ENCODE peak calls at places on chromosome 11, in seven cellular contexts. B is brain microvascular endothelial cell, W is AG04449, Z is stomach, V is BE2C, J is transverse colon, M is epithelial cell of esophagus. K is an unnamed sample.

GRCh38 chr11:26953770-26954392 is 40.0 kb upstream of the FIBIN start:
- DNase-seq in B (peak), W (no peak), Z (no peak), V (peak), J (no peak), M (peak), K (peak)

GRCh38 chr11:104630352-104630751 is 267.9 kb downstream of the CASP12 start:
- DNase-seq in B (no peak), W (no peak), Z (no peak), V (no peak), J (no peak), M (no peak), K (no peak)

GRCh38 chr11:42812408-42812807 is 499.4 kb upstream of the API5 start:
- DNase-seq in B (no peak), W (no peak), Z (no peak), V (no peak), J (no peak), M (no peak), K (no peak)

GRCh38 chr11:111353776-111354600 is 25.1 kb downstream of the POU2AF1 start:
- DNase-seq in B (no peak), W (no peak), Z (no peak), V (no peak), J (no peak), M (no peak), K (no peak)

GRCh38 chr11:109040303-109040702 is 375.4 kb downstream of the DDX10 start:
- DNase-seq in B (no peak), W (no peak), Z (no peak), V (peak), J (no peak), M (no peak), K (no peak)

GRCh38 chr11:8260202-8260996 is 3.3 kb downstream of the LMO1 start:
- DNase-seq in B (no peak), W (no peak), Z (peak), V (no peak), J (no peak), M (no peak), K (no peak)

GRCh38 chr11:57213282-57214086 is 23.6 kb downstream of the APLNR start:
- DNase-seq in B (no peak), W (no peak), Z (no peak), V (no peak), J (no peak), M (no peak), K (peak)

GRCh38 chr11:121661796-121662508 is 209.2 kb upstream of the SORL1-AS1 start:
- DNase-seq in B (peak), W (peak), Z (no peak), V (no peak), J (no peak), M (peak), K (peak)

GRCh38 chr11:7486731-7487130 is 1.4 kb downstream of the OLFML1 start:
- DNase-seq in B (no peak), W (no peak), Z (no peak), V (no peak), J (no peak), M (no peak), K (no peak)

DNA sequence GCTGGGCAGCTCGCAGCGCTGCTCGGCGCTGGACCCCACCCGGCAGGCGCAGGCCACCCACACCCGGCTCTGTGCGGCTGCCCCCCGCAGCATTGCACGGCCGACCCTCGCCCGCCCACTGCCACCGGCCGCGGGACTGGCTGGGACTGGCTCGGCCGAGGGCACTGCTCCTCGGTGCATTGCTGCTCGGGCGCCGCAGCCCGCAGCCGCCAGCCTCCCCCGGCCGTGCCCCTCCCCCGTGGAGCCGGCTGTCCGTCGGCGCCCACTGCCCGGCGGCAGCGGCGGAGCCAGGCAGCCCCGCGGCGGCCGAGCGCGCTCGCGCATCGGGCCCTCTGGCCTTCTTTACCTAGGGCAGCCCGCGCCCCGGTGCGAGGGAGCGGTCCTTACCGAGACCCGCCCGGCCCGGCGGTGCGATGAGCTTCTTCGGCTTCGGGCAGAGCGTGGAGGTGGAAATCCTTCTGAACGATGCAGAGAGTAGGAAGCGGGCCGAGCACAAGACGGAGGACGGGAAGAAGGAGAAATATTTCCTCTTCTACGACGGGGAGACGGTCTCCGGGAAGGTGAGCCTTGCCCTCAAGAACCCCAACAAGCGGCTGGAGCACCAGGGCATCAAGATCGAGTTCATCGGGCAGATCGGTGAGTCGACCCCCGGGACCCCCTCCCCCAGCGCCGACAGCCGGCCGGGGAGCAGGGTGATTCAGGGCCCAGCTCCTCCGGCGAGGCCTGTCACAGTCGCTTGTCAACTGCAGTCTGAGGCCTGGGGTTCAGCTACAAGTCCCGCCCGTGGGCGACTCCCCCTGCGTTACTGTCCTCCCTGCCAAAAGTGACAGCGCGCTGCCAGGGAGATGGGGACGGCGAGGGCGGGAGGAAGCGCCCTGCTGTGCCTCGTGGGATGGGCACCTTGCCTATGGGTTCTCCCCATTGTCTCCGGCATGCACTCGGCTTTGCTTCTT is 515 bp downstream of the VPS26B start:
- DNase-seq in B (no peak), W (no peak), Z (peak), V (peak), J (peak), M (peak), K (peak)
- TF ChIP-seq CTCF in B (no peak), W (no peak), Z (no peak), V (no peak), J (no peak), M (no peak), K (no peak)

GRCh38 chr11:70568504-70569172 is 170.3 kb downstream of the CTTN start:
- DNase-seq in B (peak), W (no peak), Z (no peak), V (no peak), J (peak), M (peak), K (peak)
- H3K4me3 ChIP-seq in B (peak), W (peak), Z (peak), V (no peak), J (peak), M (no peak), K (peak)

GRCh38 chr11:132116516-132116915 is 746.1 kb downstream of the NTM start:
- DNase-seq in B (no peak), W (no peak), Z (no peak), V (no peak), J (no peak), M (no peak), K (no peak)

GRCh38 chr11:132111781-132112380 is 741.5 kb downstream of the NTM start:
- DNase-seq in B (peak), W (peak), Z (no peak), V (no peak), J (no peak), M (peak), K (peak)

GRCh38 chr11:132114743-132115142 is 744.3 kb downstream of the NTM start:
- DNase-seq in B (no peak), W (no peak), Z (no peak), V (no peak), J (no peak), M (no peak), K (no peak)

GRCh38 chr11:132115454-132115853 is 745.0 kb downstream of the NTM start:
- DNase-seq in B (peak), W (no peak), Z (no peak), V (no peak), J (no peak), M (peak), K (peak)

DNA sequence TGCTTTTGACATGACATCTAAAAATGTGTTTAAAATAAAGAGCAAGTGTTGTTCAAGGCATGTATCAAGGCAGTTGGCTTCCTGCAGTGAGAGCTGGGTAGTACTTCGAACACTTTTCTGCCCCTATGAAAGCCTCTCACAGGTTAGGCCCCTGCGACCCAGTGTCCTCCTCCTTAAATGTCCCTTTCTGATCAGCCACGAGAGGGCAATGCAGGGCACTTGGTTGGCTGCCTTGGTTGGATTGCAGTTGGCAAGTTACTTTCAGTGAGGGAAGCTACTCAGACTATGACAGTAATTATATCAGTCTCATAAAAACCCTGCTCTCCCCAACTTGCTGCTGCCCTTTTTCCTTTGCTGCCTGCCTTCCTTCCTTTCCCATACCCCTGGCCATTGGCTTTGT is 743.8 kb downstream of the NTM start:
- DNase-seq in B (no peak), W (no peak), Z (peak), V (no peak), J (peak), M (peak), K (no peak)
- TF ChIP-seq CTCF in B (peak), W (peak), Z (peak), V (peak), J (no peak), M (peak), K (peak)

GRCh38 chr11:66314186-66314501 is 2.7 kb downstream of the CD248 start:
- DNase-seq in B (no peak), W (no peak), Z (no peak), V (no peak), J (no peak), M (no peak), K (no peak)
- H3K4me3 ChIP-seq in B (peak), W (peak), Z (peak), V (peak), J (no peak), M (no peak), K (peak)

GRCh38 chr11:13966486-13966885 is 4.0 kb downstream of the SPON1 start:
- DNase-seq in B (no peak), W (no peak), Z (no peak), V (no peak), J (no peak), M (no peak), K (no peak)

GRCh38 chr11:13965337-13965736 is 2.8 kb downstream of the SPON1 start:
- DNase-seq in B (no peak), W (no peak), Z (peak), V (no peak), J (peak), M (no peak), K (no peak)

GRCh38 chr11:13972033-13972910 is 9.7 kb downstream of the SPON1 start:
- DNase-seq in B (no peak), W (no peak), Z (no peak), V (no peak), J (no peak), M (no peak), K (peak)

GRCh38 chr11:13972958-13973357 is 10.4 kb downstream of the SPON1 start:
- DNase-seq in B (no peak), W (no peak), Z (no peak), V (no peak), J (no peak), M (no peak), K (no peak)

DNA sequence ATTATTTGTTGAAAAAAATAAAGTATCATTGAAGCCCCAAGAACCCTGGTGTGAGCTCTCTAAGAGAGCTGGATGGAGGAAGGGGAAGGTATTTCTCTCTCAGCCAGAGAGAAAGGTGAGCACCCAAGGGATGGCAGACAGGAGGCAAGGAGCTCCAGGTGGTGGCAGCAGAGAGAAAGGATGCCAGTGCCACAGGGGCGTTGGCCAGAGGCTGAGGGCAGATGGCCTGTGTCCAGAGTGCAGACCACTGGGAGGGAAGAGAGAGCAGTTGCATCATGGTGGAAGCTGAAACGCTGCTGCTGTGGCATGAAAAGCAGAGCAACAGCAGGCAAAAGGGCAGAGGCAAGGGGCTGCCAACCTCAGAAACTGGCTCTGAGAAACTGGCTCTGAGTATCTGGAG is 8.5 kb downstream of the SPON1 start:
- DNase-seq in B (no peak), W (no peak), Z (peak), V (no peak), J (peak), M (peak), K (peak)
- TF ChIP-seq CTCF in B (peak), W (no peak), Z (peak), V (peak), J (peak), M (peak), K (no peak)

GRCh38 chr11:101127699-101128570 is 1.7 kb downstream of the PGR start:
- DNase-seq in B (no peak), W (no peak), Z (peak), V (peak), J (peak), M (no peak), K (no peak)
- H3K4me3 ChIP-seq in B (peak), W (no peak), Z (peak), V (no peak), J (peak), M (no peak), K (peak)

GRCh38 chr11:93194673-93195291 is 3.0 kb downstream of the SLC36A4 start:
- DNase-seq in B (no peak), W (no peak), Z (no peak), V (peak), J (no peak), M (no peak), K (no peak)

GRCh38 chr11:93197383-93198220 is at the start of gene SLC36A4:
- DNase-seq in B (peak), W (peak), Z (peak), V (peak), J (peak), M (peak), K (peak)

GRCh38 chr11:93198221-93198650 is 445 bp upstream of the SLC36A4 start:
- DNase-seq in B (peak), W (no peak), Z (no peak), V (no peak), J (no peak), M (peak), K (peak)

GRCh38 chr11:93199616-93200015 is 1.8 kb upstream of the SLC36A4 start:
- DNase-seq in B (no peak), W (no peak), Z (no peak), V (no peak), J (no peak), M (no peak), K (no peak)

DNA sequence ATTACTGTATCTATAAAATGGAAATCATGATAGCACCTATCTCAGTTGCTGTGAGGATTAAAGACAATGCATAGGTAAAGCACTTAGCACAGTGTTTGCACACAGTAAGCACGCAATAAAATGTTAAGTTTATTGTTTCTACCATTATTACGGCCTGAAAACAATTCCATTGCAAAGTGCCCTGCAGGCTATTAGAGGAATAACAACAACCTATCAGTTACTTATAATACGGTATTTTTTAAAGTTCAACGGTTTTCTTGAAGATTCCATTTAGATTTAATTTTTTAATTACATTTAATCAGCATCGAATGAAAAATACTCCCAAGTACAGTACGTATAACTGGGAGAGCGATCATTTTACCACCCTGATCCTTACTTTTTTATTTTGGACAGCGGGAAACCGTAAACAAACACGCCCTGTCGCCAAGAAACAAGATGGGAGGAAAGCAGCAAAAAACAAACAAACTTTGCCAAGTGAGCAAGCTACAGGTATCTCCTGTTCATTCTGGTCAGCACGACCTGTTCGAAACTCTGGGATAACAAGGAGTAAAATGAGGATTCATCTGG is 892 bp downstream of the SLC36A4 start:
- DNase-seq in B (no peak), W (no peak), Z (no peak), V (no peak), J (no peak), M (peak), K (no peak)
- TF ChIP-seq CTCF in B (peak), W (peak), Z (no peak), V (peak), J (peak), M (peak), K (peak)

K was measured in cardiac fibroblast.